ENCODE peak calls at places on chromosome 18, in nine cellular contexts. One of them, this sample, is unnamed.

GRCh38 chr18:31100598-31101147 is 1.5 kb downstream of the DSC2 start:
- DNase-seq in activated CD4-positive, alpha-beta T cell treated with anti-CD3 and anti-CD28 coated beads for 36 hours: no peak
- DNase-seq in NCI-H1417: no peak
- DNase-seq in progenitor cell of endocrine pancreas: no peak
- DNase-seq in stimulated activated CD4-positive, alpha-beta T cell treated with anti-CD3 and anti-CD28 coated beads, Interleukin-2, amount 100 ng/mL, for 48 hours: no peak
- DNase-seq in endothelial cell: peak; percentile 47
- DNase-seq in NCI-H524: no peak
- DNase-seq in RCC 7860: no peak
- DNase-seq in HL-60: no peak
- DNase-seq in this sample: no peak

GRCh38 chr18:45749918-45750689 is 26.1 kb downstream of the SLC14A1 start:
- DNase-seq in NCI-H524: no peak
- DNase-seq in progenitor cell of endocrine pancreas: no peak
- DNase-seq in NCI-H1417: no peak
- DNase-seq in RCC 7860: no peak
- DNase-seq in endothelial cell: no peak
- DNase-seq in HL-60: no peak
- DNase-seq in activated CD4-positive, alpha-beta T cell treated with anti-CD3 and anti-CD28 coated beads for 36 hours: no peak
- DNase-seq in stimulated activated CD4-positive, alpha-beta T cell treated with anti-CD3 and anti-CD28 coated beads, Interleukin-2, amount 100 ng/mL, for 48 hours: no peak
- DNase-seq in this sample: no peak

GRCh38 chr18:58520964-58521363 is 107.9 kb downstream of the ALPK2 start:
- DNase-seq in activated CD4-positive, alpha-beta T cell treated with anti-CD3 and anti-CD28 coated beads for 36 hours: peak; percentile 57
- DNase-seq in endothelial cell: no peak
- DNase-seq in HL-60: no peak
- DNase-seq in NCI-H524: no peak
- DNase-seq in RCC 7860: peak; percentile 53
- DNase-seq in NCI-H1417: no peak
- DNase-seq in stimulated activated CD4-positive, alpha-beta T cell treated with anti-CD3 and anti-CD28 coated beads, Interleukin-2, amount 100 ng/mL, for 48 hours: no peak
- DNase-seq in progenitor cell of endocrine pancreas: no peak
- DNase-seq in this sample: no peak

GRCh38 chr18:36653870-36654269 is 174.9 kb downstream of the TPGS2 start:
- DNase-seq in NCI-H524: no peak
- DNase-seq in NCI-H1417: no peak
- DNase-seq in endothelial cell: no peak
- DNase-seq in activated CD4-positive, alpha-beta T cell treated with anti-CD3 and anti-CD28 coated beads for 36 hours: no peak
- DNase-seq in HL-60: no peak
- DNase-seq in progenitor cell of endocrine pancreas: no peak
- DNase-seq in RCC 7860: no peak
- DNase-seq in stimulated activated CD4-positive, alpha-beta T cell treated with anti-CD3 and anti-CD28 coated beads, Interleukin-2, amount 100 ng/mL, for 48 hours: no peak
- DNase-seq in this sample: no peak

GRCh38 chr18:36427831-36428230 is 130.3 kb downstream of the FHOD3 start:
- DNase-seq in endothelial cell: no peak
- DNase-seq in activated CD4-positive, alpha-beta T cell treated with anti-CD3 and anti-CD28 coated beads for 36 hours: no peak
- DNase-seq in RCC 7860: no peak
- DNase-seq in progenitor cell of endocrine pancreas: no peak
- DNase-seq in NCI-H1417: no peak
- DNase-seq in NCI-H524: no peak
- DNase-seq in stimulated activated CD4-positive, alpha-beta T cell treated with anti-CD3 and anti-CD28 coated beads, Interleukin-2, amount 100 ng/mL, for 48 hours: no peak
- DNase-seq in HL-60: no peak
- DNase-seq in this sample: no peak

GRCh38 chr18:57210711-57211411 is 64.0 kb downstream of the BOD1L2 start:
- DNase-seq in progenitor cell of endocrine pancreas: no peak
- DNase-seq in HL-60: no peak
- DNase-seq in stimulated activated CD4-positive, alpha-beta T cell treated with anti-CD3 and anti-CD28 coated beads, Interleukin-2, amount 100 ng/mL, for 48 hours: no peak
- DNase-seq in NCI-H524: no peak
- DNase-seq in activated CD4-positive, alpha-beta T cell treated with anti-CD3 and anti-CD28 coated beads for 36 hours: no peak
- DNase-seq in RCC 7860: peak; percentile 71
- DNase-seq in NCI-H1417: no peak
- DNase-seq in endothelial cell: no peak
- DNase-seq in this sample: no peak

GRCh38 chr18:8994603-8995002 is 107.9 kb upstream of the NDUFV2 start:
- DNase-seq in progenitor cell of endocrine pancreas: no peak
- DNase-seq in endothelial cell: no peak
- DNase-seq in RCC 7860: peak; percentile 72
- DNase-seq in activated CD4-positive, alpha-beta T cell treated with anti-CD3 and anti-CD28 coated beads for 36 hours: no peak
- DNase-seq in HL-60: no peak
- DNase-seq in stimulated activated CD4-positive, alpha-beta T cell treated with anti-CD3 and anti-CD28 coated beads, Interleukin-2, amount 100 ng/mL, for 48 hours: no peak
- DNase-seq in NCI-H1417: no peak
- DNase-seq in NCI-H524: no peak
- DNase-seq in this sample: no peak

GRCh38 chr18:47794725-47795447 is 135.6 kb downstream of the SMAD2 start:
- DNase-seq in endothelial cell: no peak
- DNase-seq in stimulated activated CD4-positive, alpha-beta T cell treated with anti-CD3 and anti-CD28 coated beads, Interleukin-2, amount 100 ng/mL, for 48 hours: no peak
- DNase-seq in HL-60: no peak
- DNase-seq in NCI-H524: no peak
- DNase-seq in RCC 7860: no peak
- DNase-seq in progenitor cell of endocrine pancreas: no peak
- DNase-seq in activated CD4-positive, alpha-beta T cell treated with anti-CD3 and anti-CD28 coated beads for 36 hours: no peak
- DNase-seq in NCI-H1417: no peak
- DNase-seq in this sample: no peak

GRCh38 chr18:74146756-74147155 is 878 bp downstream of the FBXO15 start:
- DNase-seq in HL-60: no peak
- DNase-seq in stimulated activated CD4-positive, alpha-beta T cell treated with anti-CD3 and anti-CD28 coated beads, Interleukin-2, amount 100 ng/mL, for 48 hours: no peak
- DNase-seq in NCI-H524: no peak
- DNase-seq in RCC 7860: no peak
- DNase-seq in activated CD4-positive, alpha-beta T cell treated with anti-CD3 and anti-CD28 coated beads for 36 hours: no peak
- DNase-seq in progenitor cell of endocrine pancreas: no peak
- DNase-seq in NCI-H1417: no peak
- DNase-seq in endothelial cell: no peak
- DNase-seq in this sample: no peak

GRCh38 chr18:54737986-54738385 is 90.3 kb upstream of the RAB27B start:
- DNase-seq in NCI-H524: no peak
- DNase-seq in endothelial cell: no peak
- DNase-seq in activated CD4-positive, alpha-beta T cell treated with anti-CD3 and anti-CD28 coated beads for 36 hours: no peak
- DNase-seq in RCC 7860: peak; percentile 68
- DNase-seq in progenitor cell of endocrine pancreas: no peak
- DNase-seq in NCI-H1417: no peak
- DNase-seq in stimulated activated CD4-positive, alpha-beta T cell treated with anti-CD3 and anti-CD28 coated beads, Interleukin-2, amount 100 ng/mL, for 48 hours: no peak
- DNase-seq in HL-60: no peak
- DNase-seq in this sample: no peak

GRCh38 chr18:7575465-7576026 is 8.4 kb downstream of the PTPRM start:
- DNase-seq in endothelial cell: no peak
- DNase-seq in RCC 7860: peak; percentile 28
- DNase-seq in NCI-H1417: no peak
- DNase-seq in stimulated activated CD4-positive, alpha-beta T cell treated with anti-CD3 and anti-CD28 coated beads, Interleukin-2, amount 100 ng/mL, for 48 hours: no peak
- DNase-seq in activated CD4-positive, alpha-beta T cell treated with anti-CD3 and anti-CD28 coated beads for 36 hours: no peak
- DNase-seq in HL-60: no peak
- DNase-seq in progenitor cell of endocrine pancreas: no peak
- DNase-seq in NCI-H524: no peak
- DNase-seq in this sample: no peak

GRCh38 chr18:6414118-6414722 is 491 bp downstream of the L3MBTL4 start:
- DNase-seq in activated CD4-positive, alpha-beta T cell treated with anti-CD3 and anti-CD28 coated beads for 36 hours: peak; percentile 73
- DNase-seq in endothelial cell: peak; percentile 42
- DNase-seq in HL-60: no peak
- DNase-seq in NCI-H1417: peak; percentile 4
- DNase-seq in progenitor cell of endocrine pancreas: peak; percentile 29
- DNase-seq in RCC 7860: peak; percentile 6
- DNase-seq in NCI-H524: no peak
- DNase-seq in stimulated activated CD4-positive, alpha-beta T cell treated with anti-CD3 and anti-CD28 coated beads, Interleukin-2, amount 100 ng/mL, for 48 hours: peak; percentile 7
- DNase-seq in this sample: no peak

GRCh38 chr18:51668101-51668500 is 470.6 kb upstream of the MEX3C start:
- DNase-seq in activated CD4-positive, alpha-beta T cell treated with anti-CD3 and anti-CD28 coated beads for 36 hours: peak; percentile 77
- DNase-seq in RCC 7860: peak; percentile 9
- DNase-seq in NCI-H1417: peak; percentile 87
- DNase-seq in HL-60: peak; percentile 21
- DNase-seq in stimulated activated CD4-positive, alpha-beta T cell treated with anti-CD3 and anti-CD28 coated beads, Interleukin-2, amount 100 ng/mL, for 48 hours: peak; percentile 58
- DNase-seq in NCI-H524: peak; percentile 62
- DNase-seq in progenitor cell of endocrine pancreas: peak; percentile 65
- DNase-seq in endothelial cell: peak; percentile 73
- DNase-seq in this sample: peak; percentile 5